ENCODE peak calls at places on chromosomes 4 and X, in ten cellular contexts. L, G, Z, W, N, T, Q, C, Y and U are unnamed samples.

GRCh38 chr4:6087669-6088068 is 69.4 kb upstream of the C4orf50 start:
- DNase-seq in L (peak; percentile 78), G (no peak), Z (no peak), W (peak; percentile 14), N (no peak), T (no peak), Q (peak; percentile 36), C (peak; percentile 1), Y (no peak), U (no peak)

GRCh38 chr4:32031026-32031425 is 1310.9 kb downstream of the PCDH7 start:
- DNase-seq in L (no peak), G (no peak), Z (no peak), W (no peak), N (no peak), T (no peak), Q (no peak), C (no peak), Y (no peak), U (no peak)

GRCh38 chrX:81206471-81206870 is 4.6 kb downstream of the SH3BGRL start:
- DNase-seq in L (no peak), G (no peak), Z (no peak), W (no peak), N (no peak), T (no peak), Q (no peak), C (no peak), Y (no peak), U (no peak)

GRCh38 chr4:180925800-180926199 is 1317.4 kb upstream of the TENM3 start:
- DNase-seq in L (no peak), G (no peak), Z (no peak), W (no peak), N (no peak), T (no peak), Q (peak; percentile 30), C (no peak), Y (no peak), U (no peak)

GRCh38 chrX:20517565-20517964 is 250.9 kb upstream of the RPS6KA3 start:
- DNase-seq in L (no peak), G (no peak), Z (no peak), W (no peak), N (no peak), T (no peak), Q (no peak), C (no peak), Y (no peak), U (no peak)

GRCh38 chrX:8820910-8821527 is 19.8 kb upstream of the FAM9A start:
- DNase-seq in L (peak; percentile 24), G (no peak), Z (no peak), W (no peak), N (no peak), T (no peak), Q (peak; percentile 20), C (peak; percentile 70), Y (no peak), U (no peak)

GRCh38 chr4:131534944-131535640 is 1614.0 kb upstream of the PCDH10 start:
- DNase-seq in L (no peak), G (no peak), Z (no peak), W (no peak), N (no peak), T (no peak), Q (peak; percentile 1), C (no peak), Y (no peak), U (no peak)

GRCh38 chrX:12080265-12080664 is 58.0 kb upstream of the FRMPD4 start:
- DNase-seq in L (peak; percentile 74), G (no peak), Z (no peak), W (no peak), N (peak; percentile 2), T (no peak), Q (peak; percentile 16), C (peak; percentile 78), Y (no peak), U (peak; percentile 4)

GRCh38 chr4:39664828-39665731 is 26.4 kb upstream of the SMIM14 start:
- DNase-seq in L (no peak), G (no peak), Z (no peak), W (no peak), N (no peak), T (no peak), Q (no peak), C (no peak), Y (no peak), U (no peak)

GRCh38 chrX:27583976-27584375 is 6.2 kb upstream of the DCAF8L2 start:
- DNase-seq in L (no peak), G (no peak), Z (no peak), W (no peak), N (no peak), T (no peak), Q (no peak), C (no peak), Y (no peak), U (no peak)

GRCh38 chrX:149691794-149692193 is 20.1 kb upstream of the MAGEA11 start:
- DNase-seq in L (no peak), G (no peak), Z (no peak), W (no peak), N (no peak), T (no peak), Q (no peak), C (no peak), Y (no peak), U (no peak)

GRCh38 chr4:8893624-8894423 is 22.2 kb upstream of the HMX1 start:
- DNase-seq in L (no peak), G (no peak), Z (no peak), W (no peak), N (no peak), T (no peak), Q (no peak), C (no peak), Y (no peak), U (no peak)

GRCh38 chr4:16788893-16789292 is 109.6 kb downstream of the LDB2 start:
- DNase-seq in L (no peak), G (no peak), Z (no peak), W (no peak), N (no peak), T (no peak), Q (no peak), C (no peak), Y (no peak), U (no peak)

GRCh38 chrX:19552793-19553192 is 37.5 kb upstream of the MAP3K15 start:
- DNase-seq in L (no peak), G (no peak), Z (no peak), W (no peak), N (no peak), T (no peak), Q (no peak), C (no peak), Y (no peak), U (no peak)

GRCh38 chr4:8524595-8525382 is 55.4 kb upstream of the GPR78 start:
- DNase-seq in L (no peak), G (peak; percentile 24), Z (no peak), W (no peak), N (no peak), T (no peak), Q (no peak), C (no peak), Y (no peak), U (no peak)

GRCh38 chrX:47751670-47752069 is 85.0 kb upstream of the ZNF81 start:
- DNase-seq in L (no peak), G (no peak), Z (peak; percentile 8), W (no peak), N (no peak), T (peak; percentile 34), Q (peak; percentile 28), C (peak; percentile 0), Y (no peak), U (peak; percentile 0)

GRCh38 chr4:108885211-108885610 is 122.4 kb upstream of the ETNPPL start:
- DNase-seq in L (no peak), G (no peak), Z (no peak), W (no peak), N (no peak), T (no peak), Q (no peak), C (no peak), Y (no peak), U (no peak)

GRCh38 chr4:152162331-152162697 is 373.6 kb downstream of the FBXW7 start:
- DNase-seq in L (no peak), G (no peak), Z (no peak), W (no peak), N (no peak), T (no peak), Q (no peak), C (no peak), Y (no peak), U (no peak)

GRCh38 chr4:182904271-182904761 is 12.9 kb downstream of the DCTD start:
- DNase-seq in L (no peak), G (no peak), Z (no peak), W (no peak), N (no peak), T (no peak), Q (no peak), C (no peak), Y (no peak), U (no peak)

GRCh38 chr4:179307297-179308136 is 1865.3 kb upstream of the AGA start:
- DNase-seq in L (no peak), G (no peak), Z (no peak), W (no peak), N (peak; percentile 3), T (no peak), Q (peak; percentile 48), C (no peak), Y (no peak), U (peak; percentile 30)

GRCh38 chr4:29581469-29581868 is 1138.7 kb upstream of the PCDH7 start:
- DNase-seq in L (no peak), G (no peak), Z (no peak), W (no peak), N (no peak), T (no peak), Q (no peak), C (no peak), Y (no peak), U (no peak)

GRCh38 chrX:10755477-10756334 is 135.3 kb upstream of the MID1 start:
- DNase-seq in L (no peak), G (no peak), Z (no peak), W (no peak), N (no peak), T (no peak), Q (peak; percentile 86), C (no peak), Y (no peak), U (peak; percentile 0)

GRCh38 chr4:184280591-184281071 is 63.0 kb upstream of the ENPP6 start:
- DNase-seq in L (no peak), G (no peak), Z (no peak), W (no peak), N (no peak), T (no peak), Q (no peak), C (no peak), Y (no peak), U (no peak)

GRCh38 chrX:40772290-40772689 is 36.9 kb upstream of the MED14 start:
- DNase-seq in L (no peak), G (no peak), Z (no peak), W (no peak), N (no peak), T (no peak), Q (no peak), C (no peak), Y (no peak), U (no peak)

GRCh38 chrX:103586659-103587058 is 1.3 kb downstream of the TCEAL4 start:
- DNase-seq in L (no peak), G (no peak), Z (no peak), W (no peak), N (no peak), T (no peak), Q (no peak), C (no peak), Y (no peak), U (no peak)

GRCh38 chrX:137052641-137053235 is 18.9 kb upstream of the GPR101 start:
- DNase-seq in L (peak; percentile 22), G (no peak), Z (no peak), W (peak; percentile 17), N (peak; percentile 9), T (no peak), Q (no peak), C (peak; percentile 5), Y (no peak), U (no peak)

GRCh38 chrX:148905376-148905775 is 405.0 kb downstream of the AFF2 start:
- DNase-seq in L (no peak), G (no peak), Z (no peak), W (no peak), N (no peak), T (no peak), Q (no peak), C (no peak), Y (no peak), U (no peak)

GRCh38 chrX:45935408-45935807 is 609.8 kb downstream of the ZNF674 start:
- DNase-seq in L (no peak), G (no peak), Z (no peak), W (no peak), N (no peak), T (no peak), Q (no peak), C (no peak), Y (no peak), U (no peak)